ENCODE peak calls at places on chromosomes 6 and 20, in nine cellular contexts. Q is mucosa of descending colon, J is heart right ventricle, E is colonic mucosa, Y is lung, G is psoas muscle, P is tibial nerve, L is kidney, K is left ventricle myocardium inferior. M is an unnamed sample. For H3K9me3, the result is how much of the 10 kb centered on the place peaks cover.

GRCh38 chr6:139927236-139927635 is 552.8 kb upstream of the CITED2 start:
- DNase-seq in Q (peak), J (no peak), E (no peak), Y (no peak), G (no peak), P (no peak), L (no peak), K (no peak), M (no peak)

GRCh38 chr6:30323806-30324205 is 2.9 kb upstream of the TRIM39 start:
- DNase-seq in Q (no peak), J (no peak), E (no peak), Y (no peak), G (no peak), P (no peak), L (no peak), K (no peak), M (no peak)

GRCh38 chr6:111589366-111589765 is 16.3 kb downstream of the TRAF3IP2 start:
- DNase-seq in Q (no peak), J (no peak), E (no peak), Y (no peak), G (peak), P (no peak), L (no peak), K (no peak), M (peak)

GRCh38 chr6:141607956-141608355 is 524.8 kb upstream of the GJE1 start:
- DNase-seq in Q (no peak), J (no peak), E (no peak), Y (no peak), G (no peak), P (no peak), L (peak), K (no peak), M (no peak)

GRCh38 chr6:141667580-141668309 is 465.0 kb upstream of the GJE1 start:
- DNase-seq in Q (no peak), J (no peak), E (no peak), Y (no peak), G (no peak), P (no peak), L (no peak), K (no peak), M (no peak)

GRCh38 chr6:156883497-156884252 is 106.5 kb downstream of the ARID1B start:
- DNase-seq in Q (peak), J (no peak), E (peak), Y (peak), G (no peak), P (no peak), L (no peak), K (no peak), M (no peak)

GRCh38 chr20:25257130-25257529 is 9.2 kb downstream of the PYGB start:
- DNase-seq in Q (no peak), J (no peak), E (peak), Y (no peak), G (peak), P (no peak), L (no peak), K (no peak), M (no peak)

GRCh38 chr20:2762578-2763131 is 37.8 kb downstream of the CPXM1 start:
- DNase-seq in Q (no peak), J (no peak), E (no peak), Y (no peak), G (no peak), P (no peak), L (no peak), K (no peak), M (no peak)

GRCh38 chr6:133951881-133952814 is 876 bp upstream of the TBPL1 start:
- DNase-seq in Q (peak), J (peak), E (peak), Y (peak), G (peak), P (peak), L (peak), K (peak), M (peak)

GRCh38 chr20:39112196-39112743 is 150.1 kb downstream of the DHX35 start:
- DNase-seq in Q (peak), J (peak), E (no peak), Y (no peak), G (no peak), P (no peak), L (no peak), K (no peak), M (no peak)

GRCh38 chr6:15474196-15474595 is 188.6 kb downstream of the DTNBP1 start:
- DNase-seq in Q (no peak), J (no peak), E (no peak), Y (no peak), G (no peak), P (no peak), L (no peak), K (no peak), M (no peak)

GRCh38 chr6:136326038-136326561 is 36.5 kb upstream of the BCLAF1 start:
- DNase-seq in Q (no peak), J (no peak), E (no peak), Y (no peak), G (no peak), P (no peak), L (no peak), K (no peak), M (no peak)

GRCh38 chr20:7432612-7433011 is 507.6 kb downstream of the HAO1 start:
- DNase-seq in Q (no peak), J (no peak), E (no peak), Y (no peak), G (no peak), P (no peak), L (no peak), K (no peak), M (no peak)

GRCh38 chr6:159761135-159761872 is 541 bp upstream of the ACAT2 start:
- DNase-seq in Q (peak), J (peak), E (peak), Y (no peak), G (peak), P (peak), L (peak), K (no peak), M (no peak)

GRCh38 chr20:58059145-58059544 is 169.3 kb downstream of the ANKRD60 start:
- DNase-seq in Q (no peak), J (no peak), E (peak), Y (no peak), G (no peak), P (no peak), L (no peak), K (no peak), M (no peak)

GRCh38 chr6:139979021-139979721 is 604.7 kb upstream of the CITED2 start:
- DNase-seq in Q (no peak), J (peak), E (no peak), Y (no peak), G (no peak), P (no peak), L (peak), K (no peak), M (no peak)

DNA sequence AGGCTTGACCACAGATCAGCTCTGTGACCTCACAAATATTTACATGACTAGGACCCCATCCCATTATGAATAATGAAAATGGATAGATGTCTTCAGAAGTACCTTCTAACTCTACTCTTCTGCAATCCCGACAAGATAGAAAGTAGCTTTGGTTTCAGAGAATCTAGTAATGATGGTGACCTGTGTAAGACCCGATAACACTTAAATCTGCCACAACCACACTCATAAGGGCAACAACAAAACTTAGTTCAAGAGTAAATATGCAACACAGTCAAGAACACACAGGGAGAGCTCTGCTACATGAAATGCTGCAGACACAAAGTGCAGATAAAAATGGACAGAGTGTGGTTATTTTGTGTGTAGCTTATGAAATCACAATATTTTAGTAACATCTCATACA is 9.6 kb downstream of the CHD6 start:
- DNase-seq in Q (no peak), J (no peak), E (no peak), Y (no peak), G (no peak), P (no peak), L (no peak), K (no peak), M (no peak)
- H3K4me3 ChIP-seq in Q (no peak), J (no peak), E (no peak), Y (no peak), G (no peak), P (no peak), L (no peak), K (no peak), M (no peak)

DNA sequence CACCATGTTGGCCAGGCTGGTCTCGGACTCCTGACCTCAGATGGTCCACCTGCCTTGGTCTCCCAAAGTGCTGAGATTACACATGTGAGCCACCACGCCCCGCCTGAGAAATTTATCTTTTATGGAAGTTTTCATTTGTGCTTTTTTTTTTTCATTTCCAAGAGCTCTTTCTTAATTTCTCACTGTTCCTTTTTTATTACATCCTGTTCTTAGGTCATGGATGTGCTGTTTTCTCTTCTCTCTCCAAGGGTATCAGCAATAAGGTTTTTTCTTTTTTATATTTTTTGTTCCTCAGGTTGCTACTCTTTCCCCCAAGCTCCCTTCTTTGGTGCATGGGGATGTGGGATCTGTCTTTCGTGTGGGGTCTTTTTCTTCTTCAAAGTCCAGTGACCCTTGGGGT is 21.2 kb upstream of the LSM14B start:
- DNase-seq in Q (no peak), J (no peak), E (no peak), Y (no peak), G (no peak), P (no peak), L (no peak), K (no peak), M (no peak)
- H3K9me3 ChIP-seq in Q (under half), J (under half), E (under half), Y (under half), G (under half), P (half or more), L (under half), K (under half), M (under half)

GRCh38 chr20:47740225-47741184 is 44.8 kb downstream of the SULF2 start:
- DNase-seq in Q (peak), J (no peak), E (no peak), Y (no peak), G (peak), P (peak), L (peak), K (peak), M (no peak)
- TF ChIP-seq CTCF in Q (no peak), J (no peak), E (no peak), Y (no peak), G (no peak), P (no peak), L (no peak), K (no peak), M (no peak)

DNA sequence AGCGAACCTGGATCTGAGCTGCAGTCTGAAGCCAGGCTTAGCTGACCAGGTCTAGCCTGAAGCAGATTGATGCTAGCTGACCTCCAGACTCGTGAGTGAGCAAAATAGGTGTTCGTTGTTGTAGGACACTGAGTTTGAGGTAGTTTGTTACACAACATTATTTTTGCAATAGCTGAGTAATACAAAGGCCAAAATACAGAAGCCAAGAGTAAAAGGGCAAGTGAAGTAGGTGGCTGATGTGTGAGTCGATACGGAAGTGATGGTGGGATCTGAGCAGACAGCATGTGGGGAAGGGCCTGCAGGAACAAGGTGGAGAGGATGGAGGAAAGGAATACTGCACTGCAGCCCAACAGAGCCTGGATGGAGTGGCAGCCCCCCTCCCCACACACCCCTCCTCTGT is 8.5 kb upstream of the SPATS1 start:
- DNase-seq in Q (no peak), J (no peak), E (no peak), Y (no peak), G (no peak), P (no peak), L (no peak), K (no peak), M (no peak)
- H3K4me3 ChIP-seq in Q (no peak), J (no peak), E (no peak), Y (no peak), G (no peak), P (no peak), L (no peak), K (no peak), M (no peak)

GRCh38 chr20:30484749-30485070 is 772.8 kb upstream of the DEFB115 start:
- DNase-seq in Q (no peak), J (no peak), E (no peak), Y (no peak), G (no peak), P (no peak), L (no peak), K (no peak), M (peak)
- H3K9me3 ChIP-seq in Q (half or more), J (half or more), E (under half), Y (under half), G (under half), P (half or more), L (under half), K (half or more), M (under half)

GRCh38 chr6:164926686-164927085 is 382.7 kb downstream of the C6orf118 start:
- DNase-seq in Q (no peak), J (no peak), E (no peak), Y (no peak), G (no peak), P (no peak), L (no peak), K (no peak), M (no peak)
- TF ChIP-seq CTCF in Q (no peak), J (peak), E (no peak), Y (no peak), G (no peak), P (no peak), L (no peak), K (no peak), M (no peak)

DNA sequence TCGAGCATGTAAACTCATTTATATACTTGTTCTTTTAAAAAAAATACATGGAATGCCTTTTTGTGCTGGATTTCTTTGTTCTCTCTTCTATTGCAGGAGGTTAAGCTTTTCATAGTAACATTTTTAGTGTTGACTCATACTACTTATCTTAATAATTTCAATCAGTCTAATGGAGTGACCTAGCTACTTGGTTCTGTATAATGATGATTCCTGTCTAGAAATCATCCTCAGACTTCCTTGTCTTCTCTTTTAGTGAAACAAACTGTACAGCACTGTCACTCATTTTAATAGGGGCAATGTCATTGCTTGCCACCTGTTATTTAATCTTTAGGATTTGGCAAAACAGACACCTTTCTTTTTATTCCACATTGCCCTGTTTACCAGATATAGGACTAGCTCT is 62.3 kb downstream of the ADGRB3 start:
- DNase-seq in Q (no peak), J (no peak), E (no peak), Y (no peak), G (no peak), P (no peak), L (no peak), K (no peak), M (no peak)
- H3K4me3 ChIP-seq in Q (no peak), J (no peak), E (no peak), Y (no peak), G (no peak), P (no peak), L (no peak), K (no peak), M (no peak)

GRCh38 chr6:99605074-99605726 is 1.4 kb upstream of the PRDM13 start:
- DNase-seq in Q (no peak), J (no peak), E (no peak), Y (no peak), G (no peak), P (no peak), L (no peak), K (no peak), M (no peak)

GRCh38 chr6:99603421-99604160 is 3.0 kb upstream of the PRDM13 start:
- DNase-seq in Q (no peak), J (no peak), E (no peak), Y (no peak), G (peak), P (no peak), L (peak), K (no peak), M (no peak)

GRCh38 chr6:99602519-99603420 is 3.9 kb upstream of the PRDM13 start:
- DNase-seq in Q (no peak), J (no peak), E (no peak), Y (no peak), G (no peak), P (no peak), L (no peak), K (no peak), M (no peak)

GRCh38 chr6:99605911-99606669 is 543 bp upstream of the PRDM13 start:
- DNase-seq in Q (no peak), J (no peak), E (no peak), Y (no peak), G (no peak), P (no peak), L (no peak), K (no peak), M (no peak)

DNA sequence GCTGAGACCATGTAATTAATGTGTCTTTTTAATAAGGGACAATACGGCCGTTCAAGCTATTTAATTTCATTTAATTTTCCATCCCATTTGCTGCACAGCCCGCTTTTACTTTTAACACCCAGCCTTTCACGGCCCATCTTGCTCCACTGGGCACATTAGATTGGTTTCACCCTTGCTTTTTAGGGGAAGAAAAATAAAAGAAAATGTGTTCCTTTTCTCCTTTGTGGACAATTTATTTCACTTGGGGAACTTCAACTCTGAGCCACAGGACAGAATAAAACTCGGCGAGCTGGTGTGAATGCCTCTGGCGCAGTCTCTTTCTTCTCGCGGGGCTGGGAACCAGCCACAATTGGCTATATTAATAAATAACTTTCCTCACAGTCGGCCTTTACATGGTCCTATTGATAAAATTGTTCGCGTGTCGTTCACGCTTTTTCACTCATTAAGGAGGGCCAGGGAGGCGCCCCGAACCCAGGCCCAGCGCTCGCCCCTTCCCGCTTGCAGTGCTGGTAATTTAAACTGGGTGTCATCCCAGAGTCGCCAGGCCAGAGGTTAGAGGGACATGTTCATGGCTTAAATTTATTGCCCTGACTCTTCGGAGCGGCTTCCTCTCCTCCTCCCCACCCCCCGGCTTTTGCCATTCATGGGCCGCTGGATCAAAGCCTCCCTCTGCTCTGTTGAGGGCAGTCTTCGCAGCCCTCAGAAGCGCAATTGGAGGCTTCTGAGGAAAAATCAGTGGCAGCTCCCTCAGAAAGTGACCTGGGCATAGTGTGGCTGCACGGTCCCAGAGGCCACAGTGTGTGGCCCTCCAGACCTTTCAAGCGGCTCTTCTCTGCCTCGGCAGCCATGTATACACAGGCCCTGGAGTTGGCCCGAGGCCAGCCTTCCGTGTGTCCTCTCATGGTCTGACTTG is 2.2 kb upstream of the PRDM13 start:
- DNase-seq in Q (no peak), J (no peak), E (no peak), Y (no peak), G (no peak), P (no peak), L (no peak), K (no peak), M (no peak)
- H3K9me3 ChIP-seq in Q (under half), J (under half), E (under half), Y (under half), G (under half), P (under half), L (under half), K (under half), M (under half)

GRCh38 chr6:7143161-7143974 is 35.6 kb downstream of the RREB1 start:
- DNase-seq in Q (no peak), J (no peak), E (no peak), Y (no peak), G (no peak), P (no peak), L (no peak), K (no peak), M (no peak)
- TF ChIP-seq CTCF in Q (no peak), J (no peak), E (no peak), Y (no peak), G (peak), P (no peak), L (no peak), K (peak), M (no peak)

GRCh38 chr6:22296067-22296466 is 769 bp downstream of the PRL start:
- DNase-seq in Q (no peak), J (no peak), E (no peak), Y (no peak), G (no peak), P (no peak), L (no peak), K (no peak), M (no peak)

GRCh38 chr6:22296936-22297335 is at the start of gene PRL:
- DNase-seq in Q (no peak), J (no peak), E (no peak), Y (no peak), G (no peak), P (no peak), L (no peak), K (no peak), M (no peak)

GRCh38 chr6:22298393-22299010 is 1.7 kb upstream of the PRL start:
- DNase-seq in Q (no peak), J (no peak), E (no peak), Y (no peak), G (no peak), P (no peak), L (no peak), K (no peak), M (no peak)

GRCh38 chr6:22294301-22294700 is 2.5 kb downstream of the PRL start:
- DNase-seq in Q (no peak), J (no peak), E (no peak), Y (no peak), G (no peak), P (no peak), L (no peak), K (no peak), M (no peak)

DNA sequence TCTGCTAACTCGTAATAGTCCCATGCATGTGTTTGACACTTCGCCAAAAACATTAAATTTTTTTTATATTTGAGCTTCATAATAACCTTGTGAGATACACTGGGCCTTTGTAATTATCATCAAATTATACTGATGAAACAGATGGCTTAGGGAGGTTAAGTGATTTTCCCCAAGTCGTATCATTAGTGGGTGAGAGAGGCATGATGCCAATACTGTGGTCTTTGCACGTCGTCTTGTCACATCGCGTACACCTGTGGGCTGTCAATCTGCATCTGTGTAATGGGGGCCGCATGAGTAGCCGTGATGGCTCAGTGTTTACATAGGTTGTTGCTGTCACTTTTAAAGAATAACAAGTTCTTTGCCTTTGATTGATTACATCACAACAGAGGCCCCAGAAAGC is 1.7 kb downstream of the PRL start:
- DNase-seq in Q (no peak), J (no peak), E (no peak), Y (no peak), G (no peak), P (no peak), L (no peak), K (no peak), M (no peak)
- H3K4me3 ChIP-seq in Q (no peak), J (no peak), E (no peak), Y (no peak), G (no peak), P (no peak), L (no peak), K (no peak), M (no peak)